ENCODE peak calls at places on chromosomes 12 and 14, in nine cellular contexts. D, T, H, P, G, I, Z, N and U are unnamed samples.

GRCh38 chr12:106044773-106045172 is 94.0 kb downstream of the NUAK1 start:
- DNase-seq in D (no peak), T (no peak), H (no peak), P (no peak), G (peak; percentile 61), I (no peak), Z (no peak), N (no peak), U (peak; percentile 66)

GRCh38 chr12:68334136-68334535 is 2.0 kb upstream of the MDM1 start:
- DNase-seq in D (no peak), T (peak; percentile 28), H (no peak), P (no peak), G (peak; percentile 19), I (no peak), Z (peak; percentile 39), N (no peak), U (no peak)

GRCh38 chr14:95156153-95156764 is 1.1 kb downstream of the DICER1 start:
- DNase-seq in D (no peak), T (peak; percentile 6), H (no peak), P (no peak), G (no peak), I (no peak), Z (peak; percentile 33), N (peak; percentile 5), U (no peak)

GRCh38 chr12:104740668-104741067 is 217.4 kb downstream of the SLC41A2 start:
- DNase-seq in D (no peak), T (no peak), H (no peak), P (no peak), G (no peak), I (no peak), Z (peak; percentile 39), N (peak; percentile 31), U (no peak)

GRCh38 chr12:50112456-50113218 is 601 bp downstream of the COX14 start:
- DNase-seq in D (no peak), T (peak; percentile 32), H (no peak), P (no peak), G (peak; percentile 49), I (peak; percentile 46), Z (peak; percentile 53), N (peak; percentile 16), U (no peak)

GRCh38 chr12:69570545-69571399 is 14.5 kb upstream of the CCT2 start:
- DNase-seq in D (peak; percentile 43), T (peak; percentile 83), H (no peak), P (peak; percentile 49), G (peak; percentile 49), I (peak; percentile 48), Z (peak; percentile 75), N (peak; percentile 72), U (peak; percentile 63)

GRCh38 chr12:6452245-6452731 is 446 bp downstream of the TAPBPL start:
- DNase-seq in D (no peak), T (no peak), H (peak; percentile 43), P (no peak), G (peak; percentile 54), I (no peak), Z (peak; percentile 80), N (peak; percentile 50), U (no peak)

GRCh38 chr14:58717211-58717610 is 79.4 kb downstream of the DACT1 start:
- DNase-seq in D (no peak), T (no peak), H (no peak), P (no peak), G (no peak), I (no peak), Z (no peak), N (no peak), U (no peak)

GRCh38 chr12:26939953-26940352 is 1.7 kb downstream of the FGFR1OP2 start:
- DNase-seq in D (no peak), T (no peak), H (no peak), P (no peak), G (no peak), I (no peak), Z (no peak), N (peak; percentile 41), U (no peak)

GRCh38 chr12:28777603-28778365 is 371.3 kb upstream of the FAR2 start:
- DNase-seq in D (no peak), T (no peak), H (no peak), P (no peak), G (no peak), I (no peak), Z (no peak), N (peak; percentile 85), U (no peak)

GRCh38 chr12:122799635-122800243 is 25.4 kb downstream of the CCDC62 start:
- DNase-seq in D (no peak), T (no peak), H (no peak), P (no peak), G (no peak), I (no peak), Z (no peak), N (no peak), U (no peak)

GRCh38 chr14:94379291-94380224 is 8.8 kb downstream of the SERPINA1 start:
- DNase-seq in D (no peak), T (no peak), H (no peak), P (no peak), G (no peak), I (no peak), Z (no peak), N (no peak), U (no peak)

GRCh38 chr14:94124582-94125377 is 4.6 kb downstream of the IFI27L2 start:
- DNase-seq in D (no peak), T (no peak), H (no peak), P (no peak), G (no peak), I (no peak), Z (peak; percentile 9), N (no peak), U (no peak)

GRCh38 chr14:99235578-99235977 is 36.4 kb downstream of the BCL11B start:
- DNase-seq in D (no peak), T (no peak), H (no peak), P (no peak), G (no peak), I (no peak), Z (no peak), N (no peak), U (no peak)

GRCh38 chr14:74660167-74660566 is 48.1 kb upstream of the LTBP2 start:
- DNase-seq in D (no peak), T (peak; percentile 33), H (no peak), P (no peak), G (no peak), I (no peak), Z (no peak), N (no peak), U (no peak)

DNA sequence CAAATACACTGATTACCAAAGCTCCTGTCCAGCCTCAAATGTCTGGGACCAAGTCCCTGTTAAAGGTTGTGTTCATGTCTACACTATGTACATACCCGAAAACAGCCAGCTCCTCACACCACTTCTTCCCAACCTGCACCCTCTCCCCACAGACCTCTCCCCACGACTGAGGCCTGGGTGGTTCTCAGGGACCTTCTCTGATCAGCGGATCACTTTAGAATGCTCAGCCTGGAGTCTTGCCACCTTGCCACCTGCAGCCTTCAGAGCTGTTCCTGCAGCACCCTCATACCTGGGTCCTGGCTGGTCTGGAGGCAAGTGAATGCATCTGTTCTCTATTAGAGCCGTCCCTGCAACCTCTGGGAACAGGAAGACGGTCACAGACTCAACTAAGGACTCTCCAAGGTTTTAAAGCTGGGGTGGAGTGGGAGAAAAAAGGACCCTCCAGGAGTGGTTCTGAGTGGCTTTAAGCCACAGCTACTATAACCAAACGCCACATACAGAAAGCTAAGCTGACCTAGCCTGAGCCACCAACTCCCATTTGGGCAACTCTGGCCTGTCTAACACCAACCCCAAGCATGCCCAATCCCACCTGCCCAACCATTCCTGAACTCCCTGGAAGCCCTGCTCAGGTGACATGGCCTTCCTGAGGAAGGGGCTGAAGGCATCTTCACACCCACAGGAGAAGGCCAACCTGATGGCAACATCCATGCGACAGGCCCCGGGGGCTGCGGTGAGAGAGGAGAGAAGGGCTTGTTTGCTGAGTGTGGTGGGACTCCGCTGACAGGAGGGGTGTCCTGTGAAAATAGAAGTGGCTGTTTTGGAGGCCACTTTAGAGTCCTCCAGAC is 8.6 kb downstream of the KRT2 start:
- DNase-seq in D (no peak), T (no peak), H (no peak), P (no peak), G (no peak), I (no peak), Z (no peak), N (no peak), U (no peak)
- H3K27me3 ChIP-seq in D (no peaks in the 10 kb centered on the region), T (peaks cover 57% of the 10 kb centered on the region), H (no peaks in the 10 kb centered on the region), P (no peaks in the 10 kb centered on the region), G (peaks cover 75% of the 10 kb centered on the region), I (peaks cover 25% of the 10 kb centered on the region), Z (no peaks in the 10 kb centered on the region), N (peaks cover 48% of the 10 kb centered on the region), U (peaks cover 27% of the 10 kb centered on the region)

DNA sequence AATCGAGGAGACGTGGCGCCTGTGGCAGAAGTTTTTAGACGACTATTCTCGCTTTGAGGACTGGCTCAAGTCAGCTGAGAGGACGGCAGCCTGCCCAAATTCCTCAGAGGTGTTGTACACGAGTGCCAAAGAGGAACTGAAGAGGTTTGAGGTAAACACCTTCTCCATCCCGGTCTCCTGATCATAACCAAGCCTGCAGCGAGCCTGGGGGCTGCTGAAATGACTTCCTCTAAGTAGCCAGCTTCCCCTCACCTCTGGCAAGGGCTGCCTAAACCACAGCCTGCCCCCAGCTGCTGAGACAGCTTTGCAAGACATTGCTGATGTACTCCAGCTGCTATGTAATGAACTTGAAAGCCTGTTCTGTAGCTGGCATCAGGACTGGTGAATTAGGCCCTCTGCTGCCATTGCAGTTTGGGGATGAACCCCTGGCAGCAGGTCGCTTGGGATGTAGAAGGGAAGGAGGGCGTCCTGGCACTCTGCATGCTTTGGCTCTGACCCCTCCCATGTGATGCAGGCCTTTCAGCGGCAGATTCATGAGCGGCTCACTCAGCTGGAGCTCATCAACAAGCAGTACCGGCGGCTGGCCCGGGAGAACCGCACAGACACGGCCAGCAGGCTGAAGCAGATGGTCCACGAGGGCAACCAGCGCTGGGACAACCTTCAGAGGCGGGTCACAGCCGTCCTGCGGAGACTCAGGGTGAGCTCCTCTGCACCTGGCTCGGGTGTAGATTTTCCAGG is 84.6 kb downstream of the ESR2 start:
- DNase-seq in D (peak; percentile 57), T (no peak), H (no peak), P (no peak), G (no peak), I (no peak), Z (peak; percentile 54), N (no peak), U (no peak)
- H3K9me3 ChIP-seq in D (no peaks in the 10 kb centered on the region), T (no peaks in the 10 kb centered on the region), H (no peaks in the 10 kb centered on the region), P (no peaks in the 10 kb centered on the region), G (no peaks in the 10 kb centered on the region), I (no peaks in the 10 kb centered on the region), Z (no peaks in the 10 kb centered on the region), N (no peaks in the 10 kb centered on the region), U (no peaks in the 10 kb centered on the region)

GRCh38 chr12:40566246-40566645 is 126.0 kb upstream of the CNTN1 start:
- DNase-seq in D (no peak), T (no peak), H (no peak), P (no peak), G (no peak), I (no peak), Z (peak; percentile 17), N (no peak), U (no peak)
- H3K4me3 ChIP-seq in D (no peak overlapping the region), T (no peak overlapping the region), H (no peak overlapping the region), P (no peak overlapping the region), G (no peak overlapping the region), I (no peak overlapping the region), Z (no peak overlapping the region), N (no peak overlapping the region), U (no peak overlapping the region)

DNA sequence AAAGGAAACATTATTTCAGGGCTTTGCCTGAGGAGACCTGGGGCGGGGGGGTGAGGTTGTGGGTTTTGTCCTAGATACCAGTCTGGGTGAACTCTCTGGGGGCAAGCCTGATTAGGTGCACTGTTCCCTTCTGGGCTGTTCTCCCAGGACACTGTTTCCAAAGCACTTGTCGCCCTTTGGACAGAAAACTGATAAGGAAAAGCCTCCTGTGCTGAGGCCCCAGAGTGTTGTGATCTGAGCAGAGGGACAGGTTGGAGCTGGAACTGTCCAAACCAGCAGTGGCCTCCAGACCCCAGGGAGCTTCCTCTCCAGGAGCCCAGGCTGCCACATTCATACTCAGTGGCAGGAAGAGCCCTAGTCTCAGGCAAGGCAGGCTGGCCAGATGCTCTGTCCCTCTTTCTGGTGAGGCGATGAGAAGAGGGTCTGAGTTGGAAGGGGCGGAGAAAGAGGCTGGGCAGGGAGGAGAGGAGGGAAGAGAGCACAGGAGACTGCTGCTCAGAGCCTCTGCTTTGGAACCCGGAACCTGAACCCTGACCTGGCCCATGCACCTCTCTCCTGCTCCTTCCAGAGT is 1.9 kb downstream of the GALNT16 start:
- DNase-seq in D (no peak), T (no peak), H (peak; percentile 27), P (no peak), G (peak; percentile 36), I (no peak), Z (no peak), N (no peak), U (peak; percentile 43)
- H3K27me3 ChIP-seq in D (peaks cover 5% of the 10 kb centered on the region), T (peaks cover 55% of the 10 kb centered on the region), H (no peaks in the 10 kb centered on the region), P (peaks cover 18% of the 10 kb centered on the region), G (no peaks in the 10 kb centered on the region), I (peaks cover 50% of the 10 kb centered on the region), Z (no peaks in the 10 kb centered on the region), N (no peaks in the 10 kb centered on the region), U (peaks cover 11% of the 10 kb centered on the region)